ENCODE peak calls at places on chromosomes 5 and 9, in eight cellular contexts. One of them, this sample, is unnamed.

GRCh38 chr5:155114655-155115054 is 101.1 kb downstream of the KIF4B start:
- DNase-seq in stomach: no peak
- DNase-seq in HCT116: no peak
- DNase-seq in H1: no peak
- DNase-seq in transverse colon: no peak
- DNase-seq in adrenal gland: no peak
- DNase-seq in esophagus squamous epithelium: no peak
- DNase-seq in IMR-90: no peak
- DNase-seq in this sample: no peak

GRCh38 chr9:84285381-84285780 is 55.2 kb downstream of the SLC28A3 start:
- DNase-seq in adrenal gland: no peak
- DNase-seq in esophagus squamous epithelium: no peak
- DNase-seq in HCT116: no peak
- DNase-seq in H1: no peak
- DNase-seq in transverse colon: no peak
- DNase-seq in IMR-90: no peak
- DNase-seq in stomach: no peak
- DNase-seq in this sample: no peak

GRCh38 chr9:32264171-32264862 is 120.1 kb upstream of the ACO1 start:
- DNase-seq in IMR-90: peak; percentile 14
- DNase-seq in adrenal gland: peak; percentile 22
- DNase-seq in stomach: no peak
- DNase-seq in HCT116: no peak
- DNase-seq in H1: peak; percentile 10
- DNase-seq in esophagus squamous epithelium: no peak
- DNase-seq in transverse colon: no peak
- DNase-seq in this sample: peak; percentile 53

GRCh38 chr9:34190996-34191892 is 12.4 kb downstream of the UBAP1 start:
- DNase-seq in HCT116: no peak
- DNase-seq in adrenal gland: no peak
- DNase-seq in H1: no peak
- DNase-seq in stomach: no peak
- DNase-seq in esophagus squamous epithelium: no peak
- DNase-seq in IMR-90: peak; percentile 34
- DNase-seq in transverse colon: no peak
- DNase-seq in this sample: peak; percentile 33

GRCh38 chr5:124040799-124041198 is 528.8 kb downstream of the CSNK1G3 start:
- DNase-seq in adrenal gland: no peak
- DNase-seq in stomach: no peak
- DNase-seq in H1: no peak
- DNase-seq in HCT116: no peak
- DNase-seq in transverse colon: no peak
- DNase-seq in IMR-90: peak; percentile 28
- DNase-seq in esophagus squamous epithelium: no peak
- DNase-seq in this sample: no peak

GRCh38 chr5:10535237-10535530 is 28.7 kb upstream of the ANKRD33B start:
- DNase-seq in H1: no peak
- DNase-seq in adrenal gland: no peak
- DNase-seq in stomach: no peak
- DNase-seq in transverse colon: no peak
- DNase-seq in esophagus squamous epithelium: no peak
- DNase-seq in IMR-90: no peak
- DNase-seq in HCT116: no peak
- DNase-seq in this sample: no peak

GRCh38 chr5:31692561-31693221 is 53.8 kb downstream of the PDZD2 start:
- DNase-seq in esophagus squamous epithelium: no peak
- DNase-seq in H1: no peak
- DNase-seq in HCT116: no peak
- DNase-seq in adrenal gland: no peak
- DNase-seq in stomach: no peak
- DNase-seq in IMR-90: no peak
- DNase-seq in transverse colon: no peak
- DNase-seq in this sample: no peak

GRCh38 chr5:157186309-157187045 is 5.8 kb downstream of the ITK start:
- DNase-seq in stomach: no peak
- DNase-seq in IMR-90: no peak
- DNase-seq in adrenal gland: no peak
- DNase-seq in H1: no peak
- DNase-seq in esophagus squamous epithelium: no peak
- DNase-seq in transverse colon: no peak
- DNase-seq in HCT116: no peak
- DNase-seq in this sample: no peak

GRCh38 chr5:133714161-133714915 is 102.0 kb upstream of the FSTL4 start:
- DNase-seq in stomach: no peak
- DNase-seq in adrenal gland: peak; percentile 21
- DNase-seq in IMR-90: no peak
- DNase-seq in transverse colon: no peak
- DNase-seq in H1: no peak
- DNase-seq in HCT116: no peak
- DNase-seq in esophagus squamous epithelium: no peak
- DNase-seq in this sample: no peak

GRCh38 chr9:134734270-134734669 is 92.7 kb downstream of the COL5A1 start:
- DNase-seq in adrenal gland: no peak
- DNase-seq in HCT116: no peak
- DNase-seq in stomach: no peak
- DNase-seq in esophagus squamous epithelium: no peak
- DNase-seq in H1: no peak
- DNase-seq in transverse colon: peak; percentile 19
- DNase-seq in IMR-90: peak; percentile 62
- DNase-seq in this sample: no peak

GRCh38 chr9:16417101-16417500 is 453.4 kb downstream of the BNC2 start:
- DNase-seq in esophagus squamous epithelium: no peak
- DNase-seq in stomach: no peak
- DNase-seq in adrenal gland: no peak
- DNase-seq in transverse colon: no peak
- DNase-seq in HCT116: no peak
- DNase-seq in H1: no peak
- DNase-seq in IMR-90: peak; percentile 96
- DNase-seq in this sample: peak; percentile 50

GRCh38 chr5:132295505-132296411 is 1.6 kb downstream of the SLC22A4 start:
- DNase-seq in esophagus squamous epithelium: no peak
- DNase-seq in IMR-90: no peak
- DNase-seq in H1: no peak
- DNase-seq in transverse colon: no peak
- DNase-seq in adrenal gland: no peak
- DNase-seq in HCT116: no peak
- DNase-seq in stomach: no peak
- DNase-seq in this sample: peak; percentile 46

GRCh38 chr5:132293992-132294727 is at the start of gene SLC22A4:
- DNase-seq in stomach: peak; percentile 80
- DNase-seq in HCT116: peak; percentile 87
- DNase-seq in transverse colon: peak; percentile 90
- DNase-seq in esophagus squamous epithelium: peak; percentile 49
- DNase-seq in IMR-90: peak; percentile 92
- DNase-seq in adrenal gland: peak; percentile 94
- DNase-seq in H1: no peak
- DNase-seq in this sample: peak; percentile 96

GRCh38 chr5:132296412-132297001 is 2.3 kb downstream of the SLC22A4 start:
- DNase-seq in IMR-90: peak; percentile 48
- DNase-seq in esophagus squamous epithelium: no peak
- DNase-seq in stomach: no peak
- DNase-seq in HCT116: no peak
- DNase-seq in adrenal gland: no peak
- DNase-seq in transverse colon: no peak
- DNase-seq in H1: no peak
- DNase-seq in this sample: no peak

GRCh38 chr5:132293066-132293991 is 865 bp upstream of the SLC22A4 start:
- DNase-seq in H1: no peak
- DNase-seq in transverse colon: peak; percentile 86
- DNase-seq in IMR-90: peak; percentile 87
- DNase-seq in adrenal gland: peak; percentile 93
- DNase-seq in esophagus squamous epithelium: no peak
- DNase-seq in HCT116: peak; percentile 59
- DNase-seq in stomach: peak; percentile 73
- DNase-seq in this sample: peak; percentile 94

GRCh38 chr5:132294728-132295504 is 722 bp downstream of the SLC22A4 start:
- DNase-seq in stomach: peak; percentile 55
- DNase-seq in transverse colon: peak; percentile 80
- DNase-seq in H1: no peak
- DNase-seq in adrenal gland: peak; percentile 89
- DNase-seq in esophagus squamous epithelium: peak; percentile 15
- DNase-seq in HCT116: peak; percentile 27
- DNase-seq in IMR-90: peak; percentile 79
- DNase-seq in this sample: peak; percentile 98
- TF ChIP-seq POLR2A in stomach: no peak
- TF ChIP-seq POLR2A in transverse colon: peak; percentile 37
- TF ChIP-seq POLR2A in H1: no peak
- TF ChIP-seq POLR2A in adrenal gland: peak; percentile 40
- TF ChIP-seq POLR2A in esophagus squamous epithelium: no peak
- TF ChIP-seq POLR2A in HCT116: no peak
- TF ChIP-seq POLR2A in IMR-90: peak; percentile 25
- TF ChIP-seq POLR2A in this sample: peak; percentile 61

GRCh38 chr9:130893250-130894101 is 3.1 kb downstream of the QRFP start:
- DNase-seq in stomach: peak; percentile 40
- DNase-seq in HCT116: no peak
- DNase-seq in H1: no peak
- DNase-seq in esophagus squamous epithelium: no peak
- DNase-seq in IMR-90: no peak
- DNase-seq in adrenal gland: peak; percentile 45
- DNase-seq in transverse colon: peak; percentile 48
- DNase-seq in this sample: peak; percentile 89
- TF ChIP-seq POLR2A in stomach: no peak
- TF ChIP-seq POLR2A in HCT116: no peak
- TF ChIP-seq POLR2A in H1: no peak
- TF ChIP-seq POLR2A in esophagus squamous epithelium: no peak
- TF ChIP-seq POLR2A in IMR-90: no peak
- TF ChIP-seq POLR2A in adrenal gland: no peak
- TF ChIP-seq POLR2A in transverse colon: no peak
- TF ChIP-seq POLR2A in this sample: peak; percentile 42

GRCh38 chr5:180069589-180070247 is 1.8 kb downstream of the RNF130 start:
- DNase-seq in adrenal gland: peak; percentile 44
- DNase-seq in H1: no peak
- DNase-seq in transverse colon: peak; percentile 35
- DNase-seq in HCT116: no peak
- DNase-seq in IMR-90: no peak
- DNase-seq in esophagus squamous epithelium: no peak
- DNase-seq in stomach: peak; percentile 56
- DNase-seq in this sample: peak; percentile 98

GRCh38 chr5:180072256-180072548 is 643 bp upstream of the RNF130 start:
- DNase-seq in HCT116: no peak
- DNase-seq in H1: no peak
- DNase-seq in stomach: no peak
- DNase-seq in esophagus squamous epithelium: no peak
- DNase-seq in transverse colon: no peak
- DNase-seq in IMR-90: no peak
- DNase-seq in adrenal gland: no peak
- DNase-seq in this sample: no peak

GRCh38 chr5:180070726-180071417 is 687 bp downstream of the RNF130 start:
- DNase-seq in adrenal gland: peak; percentile 60
- DNase-seq in stomach: peak; percentile 36
- DNase-seq in HCT116: no peak
- DNase-seq in IMR-90: peak; percentile 55
- DNase-seq in H1: no peak
- DNase-seq in esophagus squamous epithelium: no peak
- DNase-seq in transverse colon: peak; percentile 33
- DNase-seq in this sample: peak; percentile 86

GRCh38 chr5:180072556-180072955 is 997 bp upstream of the RNF130 start:
- DNase-seq in transverse colon: no peak
- DNase-seq in IMR-90: no peak
- DNase-seq in H1: no peak
- DNase-seq in stomach: no peak
- DNase-seq in HCT116: no peak
- DNase-seq in adrenal gland: peak; percentile 39
- DNase-seq in esophagus squamous epithelium: no peak
- DNase-seq in this sample: no peak

DNA sequence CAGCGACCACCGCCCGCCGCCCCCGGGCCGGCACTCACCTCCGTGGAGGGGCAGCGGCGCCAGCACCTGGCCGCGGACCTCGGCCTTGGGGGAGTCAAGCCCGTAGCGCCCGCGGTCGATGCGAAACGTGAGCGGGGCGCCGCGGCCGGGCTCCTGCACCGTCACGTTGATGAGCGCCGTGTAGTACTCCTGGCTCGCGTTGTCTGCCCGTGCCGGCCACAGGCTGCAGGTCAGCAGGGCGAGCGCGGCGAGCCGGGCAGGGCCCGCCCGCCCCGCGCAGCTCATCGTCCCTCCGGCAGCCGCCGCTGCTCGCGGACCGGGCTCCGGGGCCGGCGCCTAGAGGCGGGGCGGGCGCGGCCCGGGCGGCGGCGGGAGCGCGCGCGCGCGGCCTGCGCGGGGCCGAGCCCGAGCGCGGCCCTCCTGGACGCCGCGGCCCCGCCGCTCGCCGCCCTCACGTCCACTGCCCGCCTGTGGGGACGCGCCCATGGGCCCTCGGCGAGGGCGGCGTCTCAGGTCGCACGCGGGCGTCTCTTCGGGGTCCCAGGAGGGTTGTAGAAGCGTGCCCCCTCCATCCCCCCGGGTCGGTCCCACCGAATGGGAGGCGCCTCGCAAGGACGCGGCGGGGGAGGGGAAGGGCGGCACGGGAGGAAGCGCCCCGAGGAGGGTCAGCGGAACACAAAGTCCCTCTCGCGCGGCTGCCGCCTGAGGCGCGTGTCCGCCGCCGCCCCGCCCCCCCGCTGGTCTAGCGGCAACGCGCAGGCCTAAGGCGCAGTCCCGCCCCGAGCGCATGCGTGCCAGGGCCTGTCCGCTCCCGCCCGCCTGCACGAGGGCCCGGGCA is at the start of gene RNF130:
- DNase-seq in H1: no peak
- DNase-seq in esophagus squamous epithelium: peak; percentile 43
- DNase-seq in stomach: peak; percentile 95
- DNase-seq in IMR-90: peak; percentile 88
- DNase-seq in transverse colon: peak; percentile 95
- DNase-seq in adrenal gland: peak; percentile 94
- DNase-seq in HCT116: peak; percentile 77
- DNase-seq in this sample: peak; percentile 93
- TF ChIP-seq POLR2A in H1: peak; percentile 67
- TF ChIP-seq POLR2A in esophagus squamous epithelium: peak; percentile 76
- TF ChIP-seq POLR2A in stomach: no peak
- TF ChIP-seq POLR2A in IMR-90: peak; percentile 70
- TF ChIP-seq POLR2A in transverse colon: peak; percentile 83
- TF ChIP-seq POLR2A in adrenal gland: peak; percentile 80
- TF ChIP-seq POLR2A in HCT116: peak; percentile 45
- TF ChIP-seq POLR2A in this sample: peak; percentile 75

GRCh38 chr9:70419546-70420266 is 5.2 kb upstream of the KLF9 start:
- DNase-seq in transverse colon: peak; percentile 96
- DNase-seq in stomach: peak; percentile 97
- DNase-seq in esophagus squamous epithelium: peak; percentile 91
- DNase-seq in IMR-90: peak; percentile 96
- DNase-seq in H1: peak; percentile 27
- DNase-seq in HCT116: peak; percentile 85
- DNase-seq in adrenal gland: peak; percentile 98
- DNase-seq in this sample: peak; percentile 94
- TF ChIP-seq POLR2A in transverse colon: peak; percentile 98
- TF ChIP-seq POLR2A in stomach: peak; percentile 81
- TF ChIP-seq POLR2A in esophagus squamous epithelium: peak; percentile 91
- TF ChIP-seq POLR2A in IMR-90: peak; percentile 95
- TF ChIP-seq POLR2A in H1: peak; percentile 39
- TF ChIP-seq POLR2A in HCT116: peak; percentile 35
- TF ChIP-seq POLR2A in adrenal gland: peak; percentile 98
- TF ChIP-seq POLR2A in this sample: no peak

GRCh38 chr9:70480405-70480980 is 66.0 kb upstream of the KLF9 start:
- DNase-seq in transverse colon: peak; percentile 87
- DNase-seq in adrenal gland: peak; percentile 78
- DNase-seq in HCT116: no peak
- DNase-seq in stomach: peak; percentile 87
- DNase-seq in H1: no peak
- DNase-seq in IMR-90: peak; percentile 90
- DNase-seq in esophagus squamous epithelium: no peak
- DNase-seq in this sample: no peak
- TF ChIP-seq POLR2A in transverse colon: peak; percentile 92
- TF ChIP-seq POLR2A in adrenal gland: peak; percentile 37
- TF ChIP-seq POLR2A in HCT116: no peak
- TF ChIP-seq POLR2A in stomach: peak; percentile 44
- TF ChIP-seq POLR2A in H1: no peak
- TF ChIP-seq POLR2A in IMR-90: peak; percentile 50
- TF ChIP-seq POLR2A in esophagus squamous epithelium: peak; percentile 83
- TF ChIP-seq POLR2A in this sample: no peak

GRCh38 chr9:124855944-124856773 is 2.9 kb downstream of the WDR38 start:
- DNase-seq in transverse colon: no peak
- DNase-seq in esophagus squamous epithelium: no peak
- DNase-seq in IMR-90: no peak
- DNase-seq in adrenal gland: no peak
- DNase-seq in H1: no peak
- DNase-seq in HCT116: peak; percentile 40
- DNase-seq in stomach: no peak
- DNase-seq in this sample: peak; percentile 75
- TF ChIP-seq POLR2A in transverse colon: no peak
- TF ChIP-seq POLR2A in esophagus squamous epithelium: no peak
- TF ChIP-seq POLR2A in IMR-90: no peak
- TF ChIP-seq POLR2A in adrenal gland: no peak
- TF ChIP-seq POLR2A in H1: peak; percentile 76
- TF ChIP-seq POLR2A in HCT116: no peak
- TF ChIP-seq POLR2A in stomach: no peak
- TF ChIP-seq POLR2A in this sample: peak; percentile 21

This sample was measured in NB4.